ENCODE peak calls at places on chromosomes 6 and 20, in four cellular contexts. Y is transverse colon, Q is prostate gland, D is GM23338. V is an unnamed sample.

GRCh38 chr6:90123796-90124195 is 172.8 kb downstream of the BACH2 start:
- DNase-seq in Y (no peak), Q (no peak), D (no peak), V (no peak)

GRCh38 chr6:168599769-168600330 is 158.9 kb downstream of the SMOC2 start:
- DNase-seq in Y (no peak), Q (no peak), D (no peak), V (no peak)

GRCh38 chr20:48725589-48725991 is 102.2 kb downstream of the PREX1 start:
- DNase-seq in Y (no peak), Q (no peak), D (no peak), V (no peak)

GRCh38 chr6:95784019-95784418 is 206.7 kb downstream of the MANEA start:
- DNase-seq in Y (no peak), Q (no peak), D (no peak), V (no peak)

GRCh38 chr20:51531141-51531710 is 11.3 kb downstream of the NFATC2 start:
- DNase-seq in Y (no peak), Q (no peak), D (no peak), V (no peak)

GRCh38 chr6:138560130-138560850 is 61.0 kb upstream of the NHSL1 start:
- DNase-seq in Y (peak; percentile 40), Q (no peak), D (no peak), V (no peak)

GRCh38 chr6:89830385-89830809 is 717 bp downstream of the CASP8AP2 start:
- DNase-seq in Y (no peak), Q (no peak), D (no peak), V (no peak)

GRCh38 chr6:55433446-55434130 is 106.3 kb downstream of the GFRAL start:
- DNase-seq in Y (no peak), Q (no peak), D (peak; percentile 29), V (no peak)

GRCh38 chr6:132520953-132521352 is 8.0 kb upstream of the STX7 start:
- DNase-seq in Y (no peak), Q (no peak), D (no peak), V (no peak)

GRCh38 chr20:33827629-33828325 is 16.6 kb downstream of the CHMP4B start:
- DNase-seq in Y (no peak), Q (no peak), D (no peak), V (no peak)

GRCh38 chr6:163383912-163384311 is 30.6 kb upstream of the QKI start:
- DNase-seq in Y (no peak), Q (no peak), D (no peak), V (no peak)

GRCh38 chr6:158751192-158751591 is 68.0 kb downstream of the EZR start:
- DNase-seq in Y (no peak), Q (no peak), D (no peak), V (no peak)

GRCh38 chr20:41171736-41172295 is 34.5 kb downstream of the PLCG1 start:
- DNase-seq in Y (peak; percentile 4), Q (no peak), D (no peak), V (no peak)

GRCh38 chr6:4943716-4944115 is 60.1 kb downstream of the RPP40 start:
- DNase-seq in Y (no peak), Q (no peak), D (no peak), V (no peak)

GRCh38 chr6:42890311-42891198 is 11.1 kb downstream of the RPL7L1 start:
- DNase-seq in Y (peak; percentile 95), Q (peak; percentile 91), D (peak; percentile 98), V (peak; percentile 95)

GRCh38 chr6:4637691-4638433 is 138.3 kb upstream of the CDYL start:
- DNase-seq in Y (no peak), Q (no peak), D (no peak), V (peak; percentile 57)

GRCh38 chr6:71887006-71887743 is 825 bp downstream of the RIMS1 start:
- DNase-seq in Y (no peak), Q (no peak), D (peak; percentile 47), V (no peak)

GRCh38 chr6:148455674-148456559 is 113.3 kb downstream of the SASH1 start:
- DNase-seq in Y (no peak), Q (no peak), D (peak; percentile 43), V (no peak)

GRCh38 chr20:63878855-63879254 is 13.8 kb downstream of the TPD52L2 start:
- DNase-seq in Y (no peak), Q (no peak), D (no peak), V (no peak)

GRCh38 chr6:44257007-44257752 is at the start of gene SLC35B2:
- DNase-seq in Y (peak; percentile 70), Q (peak; percentile 43), D (peak; percentile 83), V (no peak)

DNA sequence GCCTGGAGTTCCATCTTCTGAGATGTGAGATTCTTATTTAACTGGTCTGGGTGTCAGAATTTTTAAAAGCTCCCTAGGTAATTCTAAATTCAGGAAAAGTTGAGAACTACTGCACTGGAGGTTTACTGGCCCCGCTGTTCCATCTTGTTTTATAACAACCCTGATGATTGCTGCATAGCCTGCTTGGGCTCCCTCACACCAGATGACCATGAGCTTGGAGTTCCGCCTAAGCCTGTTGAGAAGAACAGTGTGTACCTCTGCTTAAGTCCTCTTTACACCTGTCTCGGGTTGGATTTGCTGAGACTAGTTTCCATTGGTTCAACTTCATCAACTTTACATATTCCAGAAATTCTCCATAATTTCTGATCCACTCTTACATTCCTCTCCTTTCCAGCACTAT is 77.9 kb downstream of the FKBP5 start:
- DNase-seq in Y (no peak), Q (peak; percentile 57), D (no peak), V (no peak)
- TF ChIP-seq POLR2AphosphoS5 in Y (peak; percentile 15), Q (peak; percentile 68), D (no peak), V (peak; percentile 68)

GRCh38 chr6:31736026-31736767 is at the start of gene CLIC1:
- DNase-seq in Y (peak; percentile 93), Q (peak; percentile 87), D (peak; percentile 90), V (peak; percentile 97)
- TF ChIP-seq POLR2AphosphoS5 in Y (peak; percentile 98), Q (peak; percentile 97), D (peak; percentile 87), V (peak; percentile 95)

GRCh38 chr6:6825986-6826901 is 237.7 kb downstream of the LY86 start:
- DNase-seq in Y (peak; percentile 60), Q (no peak), D (no peak), V (no peak)
- TF ChIP-seq POLR2AphosphoS5 in Y (no peak), Q (no peak), D (no peak), V (no peak)

GRCh38 chr6:107657373-107657754 is 166.7 kb downstream of the SCML4 start:
- DNase-seq in Y (no peak), Q (no peak), D (no peak), V (no peak)

GRCh38 chr6:107656883-107657282 is 167.0 kb downstream of the SOBP start:
- DNase-seq in Y (no peak), Q (no peak), D (no peak), V (no peak)

GRCh38 chr6:107656381-107656780 is 166.5 kb downstream of the SOBP start:
- DNase-seq in Y (no peak), Q (no peak), D (no peak), V (no peak)

GRCh38 chr6:107658920-107659879 is 164.9 kb downstream of the SCML4 start:
- DNase-seq in Y (no peak), Q (no peak), D (no peak), V (no peak)

GRCh38 chr6:107657755-107658461 is 166.2 kb downstream of the SCML4 start:
- DNase-seq in Y (peak; percentile 59), Q (no peak), D (peak; percentile 43), V (no peak)
- TF ChIP-seq POLR2AphosphoS5 in Y (peak; percentile 16), Q (no peak), D (no peak), V (no peak)

V was measured in esophagus muscularis mucosa.